ENCODE peak calls at places on chromosomes 5 and 9, in five cellular contexts. J is GM12878, N is H1, Y is HepG2, V is HEK293T. C is an unnamed sample.

GRCh38 chr9:99660191-99660636 is 161.5 kb upstream of the NR4A3 start:
- DNase-seq in J (peak; percentile 78), N (no peak), Y (no peak), V (no peak), C (no peak)

GRCh38 chr5:4893063-4893744 is 246.9 kb upstream of the ADAMTS16 start:
- DNase-seq in J (no peak), N (no peak), Y (no peak), V (no peak), C (no peak)

GRCh38 chr9:36992501-36993316 is 41.4 kb downstream of the PAX5 start:
- DNase-seq in J (no peak), N (no peak), Y (no peak), V (no peak), C (no peak)

GRCh38 chr5:158880514-158881001 is 219.2 kb downstream of the EBF1 start:
- DNase-seq in J (no peak), N (no peak), Y (no peak), V (no peak), C (no peak)

GRCh38 chr5:40871177-40871576 is 30.0 kb downstream of the CARD6 start:
- DNase-seq in J (no peak), N (peak; percentile 37), Y (no peak), V (no peak), C (no peak)

GRCh38 chr5:111935835-111936234 is 178.8 kb upstream of the NREP start:
- DNase-seq in J (no peak), N (no peak), Y (no peak), V (no peak), C (peak; percentile 18)

GRCh38 chr9:118596374-118597015 is 772.7 kb downstream of the BRINP1 start:
- DNase-seq in J (no peak), N (no peak), Y (no peak), V (no peak), C (no peak)

GRCh38 chr5:100777680-100778281 is 125.3 kb downstream of the ST8SIA4 start:
- DNase-seq in J (peak; percentile 80), N (no peak), Y (no peak), V (no peak), C (no peak)

GRCh38 chr5:40503438-40503837 is 176.3 kb upstream of the PTGER4 start:
- DNase-seq in J (no peak), N (no peak), Y (no peak), V (no peak), C (no peak)

GRCh38 chr5:139925650-139926640 is 117.2 kb downstream of the NRG2 start:
- DNase-seq in J (no peak), N (peak; percentile 38), Y (no peak), V (peak; percentile 3), C (no peak)
- TF ChIP-seq SUZ12 in J (no peak), N (no peak), Y (no peak), V (no peak), C (no peak)

DNA sequence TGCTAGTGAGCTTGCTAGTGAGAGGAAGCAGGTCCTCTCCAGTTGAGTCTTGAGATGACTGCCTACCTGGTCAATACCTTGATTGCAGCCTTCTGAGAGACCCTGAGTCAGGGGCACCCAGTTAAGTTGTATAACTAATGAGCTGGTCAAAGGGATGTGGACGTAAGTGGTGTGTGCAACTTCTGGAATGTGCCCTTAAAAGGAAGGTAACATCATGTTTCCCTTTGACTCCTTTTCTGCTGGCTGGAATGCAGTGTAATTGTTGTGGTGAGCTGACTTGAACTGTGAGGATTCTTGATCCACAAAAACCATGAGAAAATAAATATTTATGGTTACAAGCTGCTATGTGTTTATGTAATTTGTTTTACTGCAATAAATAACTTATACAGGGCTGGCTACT is 2.4 kb upstream of the SNX2 start:
- DNase-seq in J (no peak), N (no peak), Y (peak; percentile 32), V (no peak), C (no peak)
- TF ChIP-seq SUZ12 in J (no peak), N (no peak), Y (no peak), V (no peak), C (no peak)

DNA sequence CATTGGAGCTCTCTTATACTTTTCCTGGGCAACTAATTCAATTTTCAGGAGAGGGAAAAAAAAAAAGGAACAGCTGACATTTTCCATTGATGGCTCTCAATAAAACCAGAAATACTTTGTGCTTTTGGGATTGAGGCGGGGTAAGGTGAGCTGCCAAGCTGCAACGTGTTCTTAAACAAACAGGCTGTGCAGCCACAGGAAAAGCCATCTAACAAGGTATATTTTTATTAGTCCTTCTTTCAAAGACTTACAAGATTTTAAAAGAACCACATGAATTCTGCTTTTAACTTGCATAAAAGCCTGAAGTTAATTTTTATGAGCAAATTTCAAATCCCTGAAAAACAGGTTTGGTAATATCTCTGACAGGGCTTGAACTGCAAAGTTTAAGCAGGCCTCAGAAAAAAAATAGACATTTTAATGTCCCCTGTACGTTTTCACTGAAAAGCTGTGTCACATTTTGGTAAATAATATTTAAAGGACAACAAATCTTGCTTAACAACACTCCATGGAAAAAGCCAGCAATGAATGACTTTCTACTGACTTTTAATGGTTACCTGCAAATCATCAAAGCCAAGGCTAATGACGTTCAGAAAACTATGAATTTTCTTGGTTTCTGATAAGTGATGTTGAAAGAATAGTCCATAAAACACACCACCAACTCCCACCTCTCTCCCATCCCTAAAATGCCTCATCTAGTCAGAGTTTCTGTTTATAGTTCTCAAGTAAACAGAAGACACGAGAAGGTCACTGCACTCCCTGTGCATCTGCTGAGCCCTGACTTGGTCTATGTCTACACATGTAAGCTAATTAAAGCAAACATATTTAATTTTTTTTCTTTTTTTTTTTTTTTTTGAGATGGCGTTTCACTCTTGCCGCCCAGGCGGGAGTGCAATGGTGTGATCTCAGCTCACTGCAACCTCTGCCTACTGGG is 433.7 kb downstream of the PIK3R1 start:
- DNase-seq in J (no peak), N (no peak), Y (no peak), V (no peak), C (no peak)
- TF ChIP-seq SUZ12 in J (no peak), N (no peak), Y (no peak), V (no peak), C (no peak)

GRCh38 chr9:129697111-129697955 is 31.9 kb downstream of the PRRX2 start:
- DNase-seq in J (no peak), N (peak; percentile 80), Y (no peak), V (peak; percentile 79), C (no peak)
- TF ChIP-seq SUZ12 in J (peak; percentile 50), N (peak; percentile 49), Y (no peak), V (no peak), C (no peak)